ENCODE peak calls at places on chromosomes 4 and X, in seven cellular contexts. P is mesendoderm, I is H1, Z is neuronal stem cell, G is H9, Y is mesenchymal stem cell, M is trophoblast cell. R is an unnamed sample.

GRCh38 chr4:128825226-128825625 is 15.7 kb downstream of the JADE1 start:
- DNase-seq in P (peak), I (no peak), Z (no peak), G (no peak), Y (no peak), M (peak), R (no peak)

GRCh38 chr4:14701389-14701788 is 300.9 kb upstream of the CPEB2 start:
- DNase-seq in P (no peak), I (no peak), Z (no peak), G (no peak), Y (no peak), M (no peak), R (no peak)

GRCh38 chr4:55397024-55397520 is 1.3 kb downstream of the TMEM165 start:
- DNase-seq in P (peak), I (no peak), Z (no peak), G (no peak), Y (peak), M (no peak), R (no peak)

GRCh38 chrX:53481816-53482485 is 47.8 kb upstream of the HSD17B10 start:
- DNase-seq in P (peak), I (peak), Z (peak), G (peak), Y (peak), M (peak), R (peak)

GRCh38 chr4:167622481-167623240 is 388.4 kb upstream of the SPOCK3 start:
- DNase-seq in P (peak), I (peak), Z (peak), G (peak), Y (peak), M (peak), R (peak)

GRCh38 chrX:71532078-71532752 is 689 bp upstream of the OGT start:
- DNase-seq in P (no peak), I (no peak), Z (no peak), G (no peak), Y (peak), M (peak), R (peak)

GRCh38 chr4:72553540-72553939 is 15.5 kb downstream of the ADAMTS3 start:
- DNase-seq in P (peak), I (no peak), Z (no peak), G (no peak), Y (no peak), M (no peak), R (no peak)

GRCh38 chrX:97797076-97797475 is 913.4 kb downstream of the RPA4 start:
- DNase-seq in P (no peak), I (no peak), Z (no peak), G (no peak), Y (no peak), M (no peak), R (no peak)

GRCh38 chrX:150984164-150984824 is 1.2 kb downstream of the HMGB3 start:
- DNase-seq in P (no peak), I (no peak), Z (peak), G (no peak), Y (no peak), M (no peak), R (no peak)

GRCh38 chr4:108361886-108362285 is 193.2 kb upstream of the LEF1 start:
- DNase-seq in P (no peak), I (no peak), Z (no peak), G (no peak), Y (peak), M (no peak), R (no peak)

GRCh38 chrX:37455381-37455780 is 106.2 kb downstream of the PRRG1 start:
- DNase-seq in P (no peak), I (no peak), Z (no peak), G (no peak), Y (no peak), M (no peak), R (no peak)

GRCh38 chrX:44202596-44202995 is 140.9 kb downstream of the EFHC2 start:
- DNase-seq in P (no peak), I (no peak), Z (no peak), G (no peak), Y (no peak), M (no peak), R (no peak)

GRCh38 chr4:100257567-100257966 is 67.3 kb upstream of the DDIT4L start:
- DNase-seq in P (peak), I (no peak), Z (no peak), G (peak), Y (no peak), M (no peak), R (peak)

GRCh38 chr4:20298986-20299385 is 47.3 kb downstream of the SLIT2 start:
- DNase-seq in P (no peak), I (no peak), Z (no peak), G (no peak), Y (no peak), M (no peak), R (no peak)

GRCh38 chr4:82044141-82044993 is 329.4 kb downstream of the HNRNPD start:
- DNase-seq in P (peak), I (peak), Z (peak), G (peak), Y (peak), M (peak), R (peak)

GRCh38 chr4:113823291-113823659 is 61.7 kb upstream of the CAMK2D start:
- DNase-seq in P (no peak), I (no peak), Z (no peak), G (no peak), Y (peak), M (peak), R (peak)

GRCh38 chr4:176187610-176188009 is 7.8 kb downstream of the SPATA4 start:
- DNase-seq in P (no peak), I (no peak), Z (no peak), G (no peak), Y (peak), M (no peak), R (peak)

GRCh38 chrX:23228950-23229448 is 105.7 kb upstream of the PTCHD1 start:
- DNase-seq in P (peak), I (no peak), Z (no peak), G (no peak), Y (no peak), M (no peak), R (no peak)

GRCh38 chr4:335515-335914 is 2.1 kb upstream of the ZNF141 start:
- DNase-seq in P (no peak), I (no peak), Z (no peak), G (no peak), Y (no peak), M (no peak), R (no peak)

GRCh38 chrX:17634542-17635207 is 102.6 kb upstream of the SCML1 start:
- DNase-seq in P (no peak), I (no peak), Z (no peak), G (no peak), Y (no peak), M (no peak), R (no peak)
- H4K8ac ChIP-seq in P (no peak), I (no peak), Z (no peak), G (no peak), Y (no peak), M (no peak), R (no peak)

GRCh38 chr4:179200681-179201080 is 1758.4 kb upstream of the AGA start:
- DNase-seq in P (no peak), I (no peak), Z (no peak), G (no peak), Y (no peak), M (no peak), R (no peak)
- H4K8ac ChIP-seq in P (no peak), I (no peak), Z (no peak), G (no peak), Y (no peak), M (no peak), R (no peak)

DNA sequence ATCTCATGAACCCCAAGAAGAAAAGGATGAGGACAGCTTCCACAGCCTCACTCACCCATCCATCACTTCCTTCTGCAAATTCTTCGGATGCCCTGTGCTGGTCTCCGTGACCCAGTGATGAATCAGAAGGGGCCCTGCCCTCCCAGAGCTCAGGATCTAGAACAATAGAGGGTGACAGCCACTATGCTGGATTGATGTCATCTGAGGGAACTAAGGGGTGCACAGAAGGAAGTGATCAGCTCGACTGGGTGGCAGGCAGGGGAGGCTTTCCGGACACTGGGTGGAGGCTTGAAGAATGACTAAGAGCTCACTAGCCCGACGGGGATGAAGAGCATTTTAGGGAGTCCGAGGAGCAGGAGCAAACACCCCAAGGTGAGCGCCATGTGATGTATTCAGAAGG is 1.4 kb upstream of the ZNF185 start:
- DNase-seq in P (no peak), I (no peak), Z (no peak), G (no peak), Y (no peak), M (no peak), R (no peak)
- H4K8ac ChIP-seq in P (no peak), I (no peak), Z (no peak), G (no peak), Y (no peak), M (no peak), R (no peak)

DNA sequence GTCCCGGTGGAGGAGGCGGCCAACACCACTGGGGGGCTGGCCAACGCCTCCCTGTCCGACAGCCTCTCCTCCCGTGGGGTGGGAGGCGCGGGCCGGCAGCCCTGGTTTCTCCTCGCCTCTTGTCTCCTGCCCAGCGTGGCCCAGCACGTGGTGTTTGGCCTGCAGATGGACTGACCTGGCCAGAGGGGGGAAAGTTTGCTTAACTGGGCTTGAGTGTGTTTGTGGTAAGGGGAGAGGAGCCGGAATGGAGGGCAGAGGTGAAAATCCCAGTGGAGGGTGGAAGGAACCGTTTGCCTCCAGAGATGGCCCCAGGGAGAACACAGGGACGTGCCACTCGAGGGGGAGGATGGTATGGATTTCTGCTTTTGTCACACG is 27.6 kb downstream of the NYX start:
- DNase-seq in P (peak), I (no peak), Z (no peak), G (peak), Y (no peak), M (no peak), R (no peak)
- H4K8ac ChIP-seq in P (no peak), I (peak), Z (no peak), G (no peak), Y (no peak), M (peak), R (no peak)

GRCh38 chrX:134760671-134761070 is 102.4 kb upstream of the PLAC1 start:
- DNase-seq in P (no peak), I (no peak), Z (no peak), G (no peak), Y (no peak), M (no peak), R (no peak)

GRCh38 chrX:134753185-134754008 is 95.1 kb upstream of the PLAC1 start:
- DNase-seq in P (no peak), I (no peak), Z (no peak), G (no peak), Y (peak), M (no peak), R (peak)

GRCh38 chrX:134764202-134764785 is 106.0 kb upstream of the PLAC1 start:
- DNase-seq in P (peak), I (no peak), Z (no peak), G (no peak), Y (peak), M (peak), R (no peak)

GRCh38 chrX:134761788-134762187 is 103.5 kb upstream of the PLAC1 start:
- DNase-seq in P (peak), I (no peak), Z (no peak), G (no peak), Y (no peak), M (no peak), R (no peak)

GRCh38 chrX:134758652-134759051 is 100.4 kb upstream of the PLAC1 start:
- DNase-seq in P (no peak), I (no peak), Z (no peak), G (no peak), Y (no peak), M (no peak), R (no peak)
- H4K8ac ChIP-seq in P (no peak), I (no peak), Z (no peak), G (no peak), Y (no peak), M (no peak), R (no peak)

DNA sequence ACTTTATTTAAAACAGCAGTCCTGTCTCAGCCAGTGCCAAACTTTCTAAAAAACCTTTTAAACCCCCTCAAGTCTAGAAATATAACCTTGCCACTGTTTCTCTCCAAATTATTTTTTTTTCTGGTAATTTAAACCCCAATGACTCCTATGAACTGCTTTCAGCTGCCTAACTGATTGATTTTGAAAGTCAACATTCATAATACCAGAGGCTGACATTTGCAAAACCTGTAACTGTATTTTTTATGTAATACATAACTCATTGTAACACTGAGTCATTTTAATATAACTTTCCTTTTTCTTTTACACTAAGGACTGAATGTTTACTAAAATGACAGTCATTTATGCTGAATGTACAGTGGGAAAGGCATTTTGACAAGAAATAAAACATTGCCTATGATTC is 19.1 kb upstream of the EGFL6 start:
- DNase-seq in P (no peak), I (no peak), Z (no peak), G (no peak), Y (no peak), M (no peak), R (no peak)
- H4K8ac ChIP-seq in P (no peak), I (no peak), Z (no peak), G (no peak), Y (no peak), M (no peak), R (no peak)